ENCODE peak calls at places on chromosomes 5 and 9, in four cellular contexts. A is GM13977, L is heart right ventricle, M is foreskin fibroblast. E is an unnamed sample.

GRCh38 chr5:1104327-1105006 is 7.4 kb downstream of the SLC12A7 start:
- DNase-seq in M (no peak), A (no peak), L (no peak), E (no peak)

GRCh38 chr5:1479581-1480188 is 34.4 kb upstream of the SLC6A3 start:
- DNase-seq in A (peak; percentile 80), L (no peak), M (peak; percentile 67), E (peak; percentile 78)

GRCh38 chr9:370081-370480 is 155.4 kb downstream of the DOCK8 start:
- DNase-seq in M (no peak), A (no peak), L (no peak), E (no peak)

GRCh38 chr9:77957652-77958051 is 74.0 kb downstream of the GNAQ start:
- DNase-seq in L (no peak), A (no peak), M (no peak), E (no peak)

GRCh38 chr5:40738502-40738901 is 17.3 kb downstream of the TTC33 start:
- DNase-seq in L (no peak), M (peak; percentile 25), A (no peak), E (no peak)

GRCh38 chr5:43386960-43387362 is 25.2 kb downstream of the CCL28 start:
- DNase-seq in A (peak; percentile 33), M (no peak), L (no peak), E (peak; percentile 38)

GRCh38 chr9:137021979-137022619 is 5.9 kb downstream of the ABCA2 start:
- DNase-seq in A (peak; percentile 78), L (no peak), M (peak; percentile 85), E (peak; percentile 73)

GRCh38 chr5:133317558-133317957 is 265.7 kb downstream of the HSPA4 start:
- DNase-seq in L (no peak), A (no peak), M (no peak), E (no peak)

GRCh38 chr5:33313150-33313549 is 127.6 kb upstream of the TARS1 start:
- DNase-seq in M (peak; percentile 98), L (no peak), A (no peak), E (no peak)

GRCh38 chr5:36593867-36594266 is 12.5 kb upstream of the SLC1A3 start:
- DNase-seq in M (no peak), A (no peak), L (no peak), E (no peak)

GRCh38 chr9:116447914-116448313 is 239.2 kb upstream of the TRIM32 start:
- DNase-seq in L (no peak), A (no peak), M (peak; percentile 45), E (no peak)

GRCh38 chr5:65262094-65262493 is 219.6 kb downstream of the ADAMTS6 start:
- DNase-seq in A (no peak), M (no peak), L (peak; percentile 6), E (no peak)

GRCh38 chr9:105046907-105047651 is 119.1 kb upstream of the ABCA1 start:
- DNase-seq in M (peak; percentile 33), L (no peak), A (no peak), E (no peak)

GRCh38 chr5:141783599-141784296 is 94.5 kb downstream of the PCDH1 start:
- DNase-seq in A (no peak), L (no peak), M (no peak), E (no peak)

GRCh38 chr5:177472460-177473441 is 683 bp downstream of the DBN1 start:
- DNase-seq in A (peak; percentile 95), L (no peak), M (peak; percentile 66), E (peak; percentile 94)

GRCh38 chr5:76290321-76290757 is 112.7 kb upstream of the IQGAP2 start:
- DNase-seq in A (no peak), M (no peak), L (no peak), E (no peak)

GRCh38 chr9:16811987-16812685 is 58.3 kb downstream of the BNC2 start:
- DNase-seq in A (no peak), M (no peak), L (no peak), E (no peak)

GRCh38 chr5:178895615-178896571 is at the start of gene ZFP2:
- DNase-seq in A (peak; percentile 36), L (peak; percentile 57), M (peak; percentile 83), E (peak; percentile 23)

GRCh38 chr9:115393976-115394775 is 276.2 kb upstream of the TNC start:
- DNase-seq in A (no peak), L (no peak), M (peak; percentile 38), E (no peak)

GRCh38 chr5:883475-884181 is 9.0 kb downstream of the BRD9 start:
- DNase-seq in A (no peak), L (no peak), M (no peak), E (no peak)

GRCh38 chr5:169265888-169266287 is 35.1 kb downstream of the SLIT3 start:
- DNase-seq in A (peak; percentile 11), L (no peak), M (peak; percentile 32), E (no peak)

GRCh38 chr5:138110266-138110963 is 26.6 kb downstream of the WNT8A start:
- DNase-seq in M (no peak), L (no peak), A (no peak), E (no peak)

GRCh38 chr9:71352837-71353236 is 231.4 kb upstream of the TRPM3 start:
- DNase-seq in M (no peak), L (peak; percentile 5), A (no peak), E (no peak)

GRCh38 chr9:33445941-33446506 is 1.4 kb downstream of the AQP3 start:
- DNase-seq in M (no peak), A (no peak), L (no peak), E (no peak)

GRCh38 chr5:111486055-111486454 is 26.3 kb downstream of the STARD4 start:
- DNase-seq in A (no peak), L (no peak), M (no peak), E (no peak)

GRCh38 chr5:98510111-98510510 is 263.4 kb upstream of the RGMB start:
- DNase-seq in L (no peak), M (peak; percentile 73), A (no peak), E (no peak)

GRCh38 chr5:1211701-1212100 is 10.3 kb downstream of the SLC6A19 start:
- DNase-seq in A (no peak), L (no peak), M (no peak), E (no peak)

GRCh38 chr9:111098661-111099060 is 60.4 kb upstream of the LPAR1 start:
- DNase-seq in L (no peak), M (no peak), A (no peak), E (no peak)

GRCh38 chr9:77128125-77128789 is 49.1 kb upstream of the VPS13A start:
- DNase-seq in L (no peak), A (no peak), M (no peak), E (no peak)

GRCh38 chr9:2837915-2838314 is 6.0 kb downstream of the PUM3 start:
- DNase-seq in L (no peak), A (no peak), M (no peak), E (no peak)

GRCh38 chr5:139389701-139390638 is at the start of gene MZB1:
- DNase-seq in M (no peak), A (peak; percentile 92), L (no peak), E (peak; percentile 92)

GRCh38 chr5:153523196-153523595 is 32.7 kb downstream of the GRIA1 start:
- DNase-seq in A (no peak), L (no peak), M (peak; percentile 84), E (no peak)

GRCh38 chr5:133990396-133990795 is 14.4 kb downstream of the VDAC1 start:
- DNase-seq in L (no peak), M (no peak), A (no peak), E (no peak)

GRCh38 chr5:2324788-2325187 is 426.7 kb downstream of the IRX2 start:
- DNase-seq in L (no peak), M (no peak), A (no peak), E (no peak)

GRCh38 chr5:147748590-147748989 is 33.9 kb downstream of the JAKMIP2 start:
- DNase-seq in L (no peak), M (no peak), A (no peak), E (no peak)

GRCh38 chr9:110259566-110259965 is 3.3 kb upstream of the TXN start:
- DNase-seq in L (no peak), M (no peak), A (no peak), E (no peak)

GRCh38 chr5:158715592-158715991 is 384.1 kb downstream of the EBF1 start:
- DNase-seq in L (no peak), A (no peak), M (no peak), E (no peak)

GRCh38 chr5:116360008-116360853 is 214.4 kb downstream of the SEMA6A start:
- DNase-seq in A (peak; percentile 27), M (peak; percentile 77), L (peak; percentile 77), E (no peak)

DNA sequence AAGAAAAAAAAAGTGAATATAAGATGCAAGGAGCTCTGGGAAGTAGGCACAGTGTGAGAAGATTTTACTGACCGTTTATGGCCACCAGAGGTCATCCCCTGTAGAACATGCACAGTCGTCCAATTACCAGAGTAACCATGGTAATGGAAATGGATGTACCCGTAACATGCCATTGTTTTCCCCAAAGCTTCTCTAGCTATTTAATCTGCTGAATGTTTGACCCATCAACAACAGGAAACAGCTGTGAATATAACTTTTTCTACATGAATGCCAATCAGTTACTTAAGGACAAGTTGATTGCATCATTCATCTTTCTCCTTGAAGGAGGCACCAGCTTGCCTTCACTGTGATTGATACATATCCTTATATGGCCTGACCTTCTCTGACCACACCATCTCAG is 1967.0 kb upstream of the CDH9 start:
- DNase-seq in A (no peak), L (no peak), M (no peak), E (no peak)
- TF ChIP-seq CTCF in A (no peak), L (no peak), M (no peak), E (no peak)

DNA sequence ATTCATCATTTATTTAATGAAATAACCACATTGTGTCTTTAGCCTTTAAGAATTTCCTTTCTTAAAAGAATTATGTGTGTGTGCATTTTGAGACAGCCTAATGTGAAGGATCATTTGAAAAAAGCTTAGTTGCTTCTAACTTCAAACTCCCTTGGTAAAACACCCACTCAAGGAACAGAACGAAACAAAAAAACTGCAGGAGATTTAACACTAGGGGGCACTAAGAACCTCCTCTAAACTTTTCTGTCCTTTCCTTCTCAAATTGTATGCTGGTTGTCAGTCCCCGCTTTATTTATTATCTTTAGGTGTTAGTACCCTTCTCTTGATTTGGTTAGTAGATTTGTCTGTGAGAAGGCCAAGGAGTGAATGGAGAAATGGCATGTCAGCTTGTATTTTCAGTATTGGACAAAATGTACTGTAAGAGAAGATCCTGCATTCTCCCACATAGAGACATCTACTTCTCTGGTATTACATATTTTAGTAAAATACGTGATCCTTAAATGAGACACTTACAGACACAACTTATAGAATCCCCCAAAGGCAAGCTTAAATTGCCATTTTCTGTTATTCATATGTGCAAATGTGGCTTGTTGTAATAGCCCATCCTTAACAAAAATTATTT is 229.7 kb downstream of the MRPS30 start:
- DNase-seq in A (peak; percentile 27), L (no peak), M (no peak), E (peak; percentile 18)
- TF ChIP-seq CTCF in A (peak; percentile 61), L (peak; percentile 76), M (peak; percentile 33), E (peak; percentile 37)

GRCh38 chr5:75167345-75167744 is 69.3 kb downstream of the ANKRD31 start:
- DNase-seq in L (no peak), A (peak; percentile 4), M (peak; percentile 2), E (no peak)
- TF ChIP-seq CTCF in L (no peak), A (no peak), M (no peak), E (no peak)

GRCh38 chr9:83060557-83060956 is 2.4 kb downstream of the RASEF start:
- DNase-seq in M (no peak), A (no peak), L (no peak), E (no peak)

GRCh38 chr9:83062011-83062652 is 810 bp downstream of the RASEF start:
- DNase-seq in L (no peak), A (no peak), M (peak; percentile 64), E (no peak)

GRCh38 chr9:83061036-83061435 is 1.9 kb downstream of the RASEF start:
- DNase-seq in A (no peak), M (peak; percentile 32), L (no peak), E (no peak)

GRCh38 chr9:83065233-83065632 is 2.3 kb upstream of the RASEF start:
- DNase-seq in M (no peak), A (no peak), L (no peak), E (no peak)

GRCh38 chr9:83062653-83063527 is at the start of gene RASEF:
- DNase-seq in A (no peak), L (no peak), M (peak; percentile 67), E (no peak)
- TF ChIP-seq CTCF in A (no peak), L (peak; percentile 17), M (no peak), E (no peak)

E was measured in GM20000.